ENCODE peak calls at places on chromosome 4, in five cellular contexts. I is GM12892, T is K562, E is HepG2, R is GM12878. W is an unnamed sample.

GRCh38 chr4:159006202-159006601 is 96.7 kb upstream of the RAPGEF2 start:
- DNase-seq in I (no peak), T (no peak), E (peak; percentile 88), R (no peak), W (no peak)

GRCh38 chr4:150217804-150218203 is 139.6 kb downstream of the DCLK2 start:
- DNase-seq in I (no peak), T (no peak), E (no peak), R (no peak), W (no peak)

GRCh38 chr4:105896461-105896939 is 1.2 kb downstream of the NPNT start:
- DNase-seq in I (peak; percentile 13), T (no peak), E (no peak), R (no peak), W (peak; percentile 2)

GRCh38 chr4:175252642-175253041 is 334.5 kb downstream of the ADAM29 start:
- DNase-seq in I (no peak), T (no peak), E (no peak), R (no peak), W (no peak)

GRCh38 chr4:10034612-10035104 is 13.4 kb upstream of the SLC2A9 start:
- DNase-seq in I (no peak), T (no peak), E (no peak), R (no peak), W (no peak)

GRCh38 chr4:152160236-152160800 is 375.6 kb downstream of the FBXW7 start:
- DNase-seq in I (no peak), T (no peak), E (no peak), R (no peak), W (no peak)

GRCh38 chr4:123606336-123606735 is 209.7 kb downstream of the SPRY1 start:
- DNase-seq in I (no peak), T (no peak), E (no peak), R (no peak), W (no peak)

GRCh38 chr4:123661080-123661737 is 264.6 kb downstream of the SPRY1 start:
- DNase-seq in I (no peak), T (no peak), E (no peak), R (no peak), W (no peak)

GRCh38 chr4:128241019-128241418 is 46.6 kb downstream of the PGRMC2 start:
- DNase-seq in I (no peak), T (no peak), E (no peak), R (no peak), W (no peak)

GRCh38 chr4:101785476-101785875 is 5.1 kb upstream of the BANK1 start:
- DNase-seq in I (no peak), T (no peak), E (no peak), R (no peak), W (no peak)

GRCh38 chr4:1986578-1987210 is 22.1 kb downstream of the NELFA start:
- DNase-seq in I (no peak), T (no peak), E (no peak), R (no peak), W (no peak)

GRCh38 chr4:105933083-105933482 is 37.8 kb downstream of the NPNT start:
- DNase-seq in I (no peak), T (no peak), E (no peak), R (peak; percentile 1), W (no peak)

GRCh38 chr4:16176621-16177020 is 49.6 kb downstream of the TAPT1 start:
- DNase-seq in I (no peak), T (no peak), E (no peak), R (no peak), W (no peak)

GRCh38 chr4:16169491-16169890 is 56.8 kb downstream of the TAPT1 start:
- DNase-seq in I (no peak), T (no peak), E (no peak), R (no peak), W (no peak)

GRCh38 chr4:16168710-16169388 is 57.4 kb downstream of the TAPT1 start:
- DNase-seq in I (no peak), T (no peak), E (no peak), R (no peak), W (no peak)

GRCh38 chr4:16168144-16168543 is 58.1 kb downstream of the TAPT1 start:
- DNase-seq in I (no peak), T (no peak), E (no peak), R (no peak), W (no peak)

DNA sequence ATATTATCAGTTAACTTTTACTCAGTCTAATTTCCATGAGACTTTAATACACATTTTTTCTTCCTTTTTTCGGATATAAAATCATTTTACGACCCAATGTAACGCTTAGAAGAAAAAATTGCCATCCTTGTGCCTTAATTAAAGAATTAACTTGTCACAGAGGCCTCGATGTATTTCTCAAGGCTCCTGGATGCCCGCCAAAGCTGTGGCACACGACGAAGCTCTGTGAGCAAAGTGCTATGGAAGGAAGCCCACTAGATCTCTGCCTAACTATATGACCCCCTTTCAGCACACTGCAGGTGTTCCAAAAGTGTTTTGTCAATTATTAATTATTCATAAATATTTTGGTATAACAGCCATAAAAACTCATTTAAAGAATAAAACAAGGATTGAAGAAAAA is 54.4 kb downstream of the TAPT1 start:
- DNase-seq in I (no peak), T (no peak), E (no peak), R (no peak), W (no peak)
- TF ChIP-seq POLR2A in I (no peak), T (no peak), E (no peak), R (no peak), W (no peak)

GRCh38 chr4:166956484-166956883 is 277.8 kb downstream of the SPOCK3 start:
- DNase-seq in I (no peak), T (no peak), E (no peak), R (no peak), W (no peak)
- TF ChIP-seq TAF1 in I (no peak), T (no peak), E (no peak), R (no peak), W (no peak)

GRCh38 chr4:53801373-53801772 is 210.1 kb upstream of the LNX1 start:
- DNase-seq in I (no peak), T (no peak), E (no peak), R (no peak), W (no peak)

GRCh38 chr4:53800741-53801140 is 209.5 kb upstream of the LNX1 start:
- DNase-seq in I (no peak), T (no peak), E (no peak), R (no peak), W (no peak)

GRCh38 chr4:53804719-53805118 is 213.4 kb upstream of the LNX1 start:
- DNase-seq in I (peak; percentile 8), T (peak; percentile 36), E (peak; percentile 27), R (peak; percentile 12), W (peak; percentile 7)

GRCh38 chr4:53805291-53805690 is 214.0 kb upstream of the LNX1 start:
- DNase-seq in I (no peak), T (no peak), E (no peak), R (no peak), W (no peak)

GRCh38 chr4:53802500-53802899 is 211.2 kb upstream of the LNX1 start:
- DNase-seq in I (no peak), T (no peak), E (no peak), R (no peak), W (no peak)
- TF ChIP-seq POLR2A in I (no peak), T (no peak), E (no peak), R (no peak), W (no peak)

GRCh38 chr4:111639120-111639519 is 506.1 kb upstream of the FAM241A start:
- DNase-seq in I (no peak), T (no peak), E (no peak), R (no peak), W (no peak)
- TF ChIP-seq TAF1 in I (no peak), T (no peak), E (no peak), R (no peak), W (no peak)

DNA sequence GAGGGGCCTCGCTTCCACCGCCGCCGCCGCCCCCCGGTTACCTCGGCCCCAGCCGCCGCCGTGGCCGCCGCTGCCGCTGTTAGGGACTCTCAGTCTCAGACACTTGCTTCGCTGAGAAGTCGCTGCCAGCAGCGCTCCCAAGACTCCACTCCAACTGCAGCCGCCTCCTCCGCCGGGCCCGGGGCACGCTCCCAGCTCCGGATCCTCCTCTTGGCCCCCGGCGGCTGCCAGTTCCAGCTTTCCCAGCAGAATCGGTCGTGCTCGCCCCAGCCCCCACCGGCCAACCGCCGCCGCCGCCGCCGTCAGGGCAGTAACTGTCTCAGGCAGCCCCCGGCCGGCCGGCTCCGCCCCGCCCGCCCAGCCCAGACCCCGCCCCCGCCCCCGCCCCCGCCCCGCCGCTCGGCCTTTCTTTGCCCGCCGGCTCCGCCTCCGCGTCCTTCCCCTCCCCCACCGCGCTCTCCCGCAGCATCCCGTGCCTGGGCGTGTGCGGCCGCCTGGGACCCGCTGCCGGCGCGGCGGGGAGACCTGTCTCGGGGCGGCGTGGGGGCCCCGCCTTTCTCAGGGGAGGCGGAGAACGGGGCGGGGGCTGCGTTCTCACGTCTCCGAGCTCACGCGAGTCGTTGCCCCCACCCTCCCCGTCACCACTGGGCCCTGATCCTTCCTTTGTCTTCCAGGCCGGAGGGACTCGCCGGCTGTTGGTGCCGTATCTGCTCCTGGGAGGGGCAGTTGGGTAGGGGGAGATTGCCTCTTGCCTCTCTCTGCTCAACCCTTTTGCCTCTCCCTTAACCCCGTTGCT is at the start of gene ANKRD50:
- DNase-seq in I (peak; percentile 49), T (peak; percentile 89), E (peak; percentile 74), R (no peak), W (peak; percentile 56)
- TF ChIP-seq POLR2A in I (no peak), T (peak; percentile 89), E (peak; percentile 50), R (peak; percentile 72), W (no peak)

DNA sequence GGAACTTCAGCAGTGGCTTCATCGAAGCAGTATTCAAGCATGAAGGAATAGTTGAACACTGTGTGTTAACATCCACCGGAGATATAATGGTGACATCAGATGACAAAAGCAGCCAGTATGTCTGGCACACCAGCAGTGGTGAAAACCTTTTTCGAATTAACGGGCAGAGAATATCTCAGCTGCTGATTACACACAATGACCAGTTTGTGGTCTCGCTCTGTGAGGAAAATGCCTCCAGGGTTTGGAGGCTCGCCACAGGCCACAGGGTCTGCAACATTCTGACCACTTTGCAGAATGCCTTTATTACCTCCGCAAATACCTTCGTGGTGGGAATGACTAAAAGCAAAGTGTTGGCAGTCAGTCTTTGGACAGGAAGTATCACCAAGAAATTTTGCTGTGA is 201.5 kb downstream of the NWD2 start:
- DNase-seq in I (no peak), T (no peak), E (no peak), R (no peak), W (no peak)
- TF ChIP-seq TAF1 in I (no peak), T (no peak), E (no peak), R (no peak), W (no peak)

W was measured in GM12891.